ENCODE peak calls at places on chromosome 21, in five cellular contexts. Q, T, W, I and X are unnamed samples.
A peak's percentile ranks its signal among the peaks of the same experiment; 100 is the strongest.

GRCh38 chr21:38875694-38876492 is 70.2 kb downstream of the ETS2 start:
- DNase-seq in W (no peak), Q (no peak), I (no peak), T (no peak), X (no peak)

GRCh38 chr21:21230672-21231071 is 232.5 kb downstream of the NCAM2 start:
- DNase-seq in I (no peak), W (no peak), T (no peak), Q (no peak), X (no peak)

GRCh38 chr21:44934797-44935532 is 4.9 kb upstream of the SLX9 start:
- DNase-seq in I (no peak), T (no peak), Q (no peak), W (no peak), X (no peak)

GRCh38 chr21:19557046-19557445 is 1153.5 kb upstream of the TMPRSS15 start:
- DNase-seq in I (no peak), T (no peak), Q (no peak), W (no peak), X (no peak)

GRCh38 chr21:16633851-16634521 is 878.9 kb upstream of the CXADR start:
- DNase-seq in W (no peak), Q (no peak), T (no peak), I (no peak), X (no peak)

GRCh38 chr21:15042531-15042930 is 22.3 kb downstream of the NRIP1 start:
- DNase-seq in T (no peak), Q (no peak), W (no peak), I (no peak), X (no peak)

GRCh38 chr21:17673261-17674020 is 60.7 kb upstream of the BTG3 start:
- DNase-seq in T (no peak), W (no peak), I (no peak), Q (no peak), X (no peak)

GRCh38 chr21:45448810-45449657 is 44.1 kb downstream of the COL18A1 start:
- DNase-seq in I (no peak), Q (peak; percentile 95), T (no peak), W (no peak), X (no peak)

GRCh38 chr21:31618696-31619430 is 40.6 kb upstream of the SOD1 start:
- DNase-seq in Q (no peak), T (no peak), W (no peak), I (no peak), X (no peak)

GRCh38 chr21:15534450-15534886 is 195.3 kb upstream of the USP25 start:
- DNase-seq in I (no peak), Q (no peak), T (no peak), W (no peak), X (no peak)

DNA sequence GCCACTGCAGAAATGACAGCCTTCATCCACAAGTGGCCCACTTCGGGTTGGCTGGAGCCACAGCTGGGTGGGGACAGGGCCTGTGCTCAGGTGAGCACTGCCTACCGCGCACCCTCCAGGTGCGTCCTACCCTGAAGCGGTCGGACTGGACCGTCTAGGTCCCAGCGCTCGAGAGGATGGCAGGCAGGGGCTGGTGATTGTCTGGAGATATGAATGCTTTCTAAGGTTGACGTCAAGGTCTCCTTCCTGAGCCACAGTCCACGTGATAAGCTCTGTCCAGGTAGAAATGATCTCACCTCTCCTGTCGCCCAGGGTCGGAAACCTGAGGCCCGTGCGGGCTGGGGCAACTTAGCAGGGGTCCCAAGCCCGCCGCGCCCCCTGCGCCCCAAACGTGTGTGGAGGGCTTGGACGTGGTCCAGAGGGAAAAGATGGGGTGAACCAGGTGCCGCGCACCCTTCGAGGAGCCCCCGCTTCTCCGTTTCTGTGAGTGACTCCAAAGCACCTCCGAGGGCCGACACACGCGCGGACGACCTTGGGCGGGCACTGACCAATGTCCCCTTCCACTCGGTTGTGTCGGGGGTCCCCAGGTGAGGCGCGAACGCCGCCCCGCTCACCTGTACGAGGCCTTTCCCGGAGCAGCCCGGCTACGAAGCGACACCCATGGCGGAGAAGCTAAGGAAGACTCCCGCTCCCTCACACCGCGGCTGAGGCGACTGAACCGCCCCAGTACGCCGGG is 853 bp upstream of the DOP1B start:
- DNase-seq in W (no peak), I (peak; percentile 89), T (no peak), Q (no peak), X (no peak)
- TF ChIP-seq POLR2A in W (peak; percentile 85), I (peak; percentile 84), T (no peak), Q (peak; percentile 89), X (peak; percentile 95)

DNA sequence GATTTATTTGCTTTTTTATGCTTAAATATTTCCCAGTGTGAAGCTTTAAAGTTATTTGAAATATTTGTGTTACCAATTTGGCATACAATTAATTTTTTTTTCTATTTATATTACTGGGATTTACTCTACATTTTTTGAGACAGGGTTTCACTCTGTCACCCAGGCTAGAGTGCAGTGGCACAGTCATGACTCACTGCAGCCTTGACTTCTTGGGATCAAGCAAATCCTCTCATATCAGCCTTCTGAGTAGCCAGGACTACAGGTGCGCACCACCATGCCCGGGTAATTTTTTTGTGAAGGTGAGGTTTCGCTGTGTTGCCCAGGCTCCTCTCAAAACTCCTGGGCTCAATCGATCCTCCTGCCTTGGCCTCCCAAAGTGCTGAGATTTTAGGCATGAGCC is 39.5 kb downstream of the BACH1 start:
- DNase-seq in I (no peak), W (no peak), Q (no peak), T (no peak), X (no peak)
- TF ChIP-seq POLR2A in I (no peak), W (no peak), Q (no peak), T (no peak), X (no peak)

GRCh38 chr21:34576043-34576466 is 38.9 kb downstream of the RCAN1 start:
- DNase-seq in T (no peak), Q (no peak), W (no peak), I (no peak), X (no peak)
- TF ChIP-seq POLR2A in T (no peak), Q (no peak), W (no peak), I (no peak), X (no peak)

GRCh38 chr21:33327792-33328433 is 3.1 kb downstream of the IFNAR1 start:
- DNase-seq in Q (no peak), I (no peak), W (no peak), T (no peak), X (no peak)

GRCh38 chr21:33325222-33326067 is 675 bp downstream of the IFNAR1 start:
- DNase-seq in Q (peak; percentile 79), W (peak; percentile 28), I (peak; percentile 78), T (peak; percentile 76), X (peak; percentile 47)

GRCh38 chr21:33327326-33327725 is 2.6 kb downstream of the IFNAR1 start:
- DNase-seq in W (no peak), Q (no peak), I (no peak), T (no peak), X (no peak)

GRCh38 chr21:33324311-33325221 is at the start of gene IFNAR1:
- DNase-seq in W (peak; percentile 97), I (peak; percentile 99), T (peak; percentile 98), Q (peak; percentile 99), X (peak; percentile 85)
- TF ChIP-seq POLR2A in W (peak; percentile 82), I (peak; percentile 94), T (peak; percentile 93), Q (peak; percentile 89), X (peak; percentile 92)

GRCh38 chr21:33541756-33542639 is at the start of gene GART:
- DNase-seq in T (peak; percentile 82), I (peak; percentile 88), Q (peak; percentile 89), W (peak; percentile 78), X (peak; percentile 75)
- TF ChIP-seq POLR2A in T (peak; percentile 67), I (peak; percentile 66), Q (peak; percentile 57), W (peak; percentile 83), X (peak; percentile 95)